ENCODE peak calls at places on chromosomes 12 and 14, in nine cellular contexts. F, G, O, V, K, J, E, S and Z are unnamed samples.

GRCh38 chr14:93036652-93037341 is 78.9 kb downstream of the ITPK1 start:
- DNase-seq in K (no peak), V (no peak), J (no peak), S (no peak), F (no peak), O (no peak), E (no peak), G (no peak), Z (no peak)

GRCh38 chr14:27049611-27050172 is 451.9 kb upstream of the NOVA1 start:
- DNase-seq in F (no peak), E (no peak), V (no peak), K (no peak), J (no peak), O (no peak), S (no peak), G (no peak), Z (no peak)

GRCh38 chr14:22089940-22090339 is 416.3 kb upstream of the OR4E1 start:
- DNase-seq in V (no peak), J (no peak), O (no peak), F (no peak), G (no peak), K (no peak), S (no peak), E (no peak), Z (no peak)

GRCh38 chr14:69666698-69667211 is 55.4 kb downstream of the SUSD6 start:
- DNase-seq in F (no peak), E (no peak), S (peak; percentile 69), K (no peak), J (no peak), V (no peak), O (no peak), G (no peak), Z (no peak)

GRCh38 chr12:3103806-3104205 is 26.6 kb downstream of the TSPAN9 start:
- DNase-seq in V (no peak), J (no peak), S (no peak), O (no peak), K (no peak), G (no peak), E (no peak), F (no peak), Z (no peak)

GRCh38 chr14:86601813-86602212 is 1071.9 kb downstream of the FLRT2 start:
- DNase-seq in S (no peak), O (no peak), F (no peak), J (no peak), G (no peak), E (no peak), V (no peak), K (no peak), Z (no peak)

GRCh38 chr12:126457776-126458175 is 1392.5 kb downstream of the AACS start:
- DNase-seq in S (no peak), V (no peak), K (no peak), G (no peak), E (no peak), J (no peak), F (no peak), O (no peak), Z (no peak)

GRCh38 chr12:95088339-95088738 is 14.9 kb upstream of the NR2C1 start:
- DNase-seq in F (no peak), J (no peak), E (no peak), O (no peak), S (no peak), K (no peak), V (no peak), G (no peak), Z (no peak)

GRCh38 chr14:57578427-57579220 is 85.0 kb upstream of the CCDC198 start:
- DNase-seq in F (no peak), K (no peak), V (no peak), O (no peak), E (no peak), G (no peak), J (no peak), S (no peak), Z (no peak)

GRCh38 chr12:57046947-57047890 is 2.7 kb downstream of the MYO1A start:
- DNase-seq in F (peak; percentile 36), S (no peak), V (no peak), G (no peak), E (no peak), J (no peak), K (no peak), O (no peak), Z (no peak)

GRCh38 chr12:60035835-60036234 is 440.0 kb downstream of the SLC16A7 start:
- DNase-seq in J (no peak), F (no peak), S (peak; percentile 27), E (no peak), G (no peak), V (no peak), O (no peak), K (no peak), Z (no peak)

GRCh38 chr14:31529053-31529452 is 32.2 kb upstream of the NUBPL start:
- DNase-seq in G (no peak), F (no peak), K (no peak), E (no peak), V (no peak), O (no peak), J (no peak), S (peak; percentile 27), Z (no peak)

GRCh38 chr12:125069616-125070015 is 4.4 kb downstream of the AACS start:
- DNase-seq in S (no peak), F (no peak), K (no peak), E (no peak), J (no peak), V (no peak), O (no peak), G (no peak), Z (no peak)

GRCh38 chr12:59113831-59114273 is 193.5 kb upstream of the LRIG3 start:
- DNase-seq in J (peak; percentile 79), S (peak; percentile 81), E (peak; percentile 69), O (peak; percentile 60), K (peak; percentile 86), G (peak; percentile 50), V (peak; percentile 50), F (peak; percentile 97), Z (peak; percentile 88)

GRCh38 chr12:117874842-117875434 is 93.9 kb downstream of the KSR2 start:
- DNase-seq in V (peak; percentile 68), K (peak; percentile 78), S (peak; percentile 35), E (peak; percentile 64), O (peak; percentile 65), J (peak; percentile 84), F (peak; percentile 97), G (peak; percentile 62), Z (peak; percentile 74)

DNA sequence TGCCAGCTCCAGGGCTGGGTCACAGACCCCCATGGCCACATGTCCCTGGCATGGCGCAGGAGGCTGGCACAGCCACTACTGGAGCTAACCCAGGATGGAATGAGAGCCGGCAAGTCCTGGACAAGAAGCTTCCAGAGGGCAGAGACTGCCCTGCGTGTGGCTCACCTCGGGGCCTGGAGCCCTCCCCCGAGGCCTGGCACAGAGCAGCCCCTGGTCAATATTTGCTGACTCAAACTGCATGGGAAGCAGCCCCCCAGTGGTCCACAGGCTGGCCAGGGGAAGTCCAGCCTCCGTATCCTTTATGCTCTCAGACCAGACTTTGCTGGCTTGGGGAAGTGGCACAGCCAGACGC is 71.4 kb downstream of the BCL11B start:
- DNase-seq in S (no peak), O (no peak), K (no peak), J (no peak), F (no peak), E (no peak), G (no peak), V (no peak), Z (no peak)
- H3K36me3 ChIP-seq in S (no peaks in the 10 kb centered on the region), O (no peaks in the 10 kb centered on the region), K (no peaks in the 10 kb centered on the region), J (no peaks in the 10 kb centered on the region), F (peaks cover 12% of the 10 kb centered on the region), E (no peaks in the 10 kb centered on the region), G (no peaks in the 10 kb centered on the region), V (no peaks in the 10 kb centered on the region), Z (no peaks in the 10 kb centered on the region)

DNA sequence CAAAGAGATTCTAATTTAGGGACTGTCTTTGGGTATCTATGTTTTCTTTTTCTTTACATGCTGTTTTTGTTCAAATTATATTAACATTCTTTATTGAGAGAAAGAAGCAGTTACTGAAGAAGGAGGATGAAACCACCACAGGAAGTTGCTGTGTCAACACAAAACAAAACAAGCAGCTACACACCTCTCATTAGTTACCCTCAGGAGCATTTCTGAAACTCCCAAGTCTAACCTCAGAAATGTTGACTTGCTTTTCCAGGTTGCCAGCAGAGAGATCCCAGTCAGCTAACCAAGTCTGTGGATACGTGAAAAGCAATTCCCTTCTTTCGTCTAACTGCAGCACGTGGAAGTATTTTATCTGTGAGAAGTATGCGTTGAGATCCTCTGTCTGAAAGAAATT is 33.5 kb downstream of the CLEC1A start:
- DNase-seq in J (no peak), G (no peak), S (no peak), K (no peak), V (no peak), O (no peak), F (no peak), E (no peak), Z (no peak)
- TF ChIP-seq CTCF in J (no peak), G (no peak), S (no peak), K (no peak), V (no peak), O (no peak), F (no peak), E (no peak), Z (no peak)

GRCh38 chr12:27285395-27285794 is 41.3 kb downstream of the STK38L start:
- DNase-seq in F (no peak), K (no peak), O (no peak), G (no peak), S (peak; percentile 23), J (no peak), V (no peak), E (no peak), Z (no peak)

GRCh38 chr12:27284021-27284420 is 39.9 kb downstream of the STK38L start:
- DNase-seq in G (no peak), O (no peak), F (no peak), S (no peak), K (no peak), E (no peak), J (no peak), V (no peak), Z (no peak)

GRCh38 chr12:27289414-27289813 is 43.2 kb upstream of the BMAL2 start:
- DNase-seq in G (no peak), S (peak; percentile 20), V (no peak), O (no peak), E (no peak), J (no peak), F (no peak), K (no peak), Z (no peak)

GRCh38 chr12:27280412-27280811 is 36.3 kb downstream of the STK38L start:
- DNase-seq in G (no peak), E (no peak), F (no peak), K (peak; percentile 79), V (no peak), S (no peak), J (no peak), O (no peak), Z (peak; percentile 72)

DNA sequence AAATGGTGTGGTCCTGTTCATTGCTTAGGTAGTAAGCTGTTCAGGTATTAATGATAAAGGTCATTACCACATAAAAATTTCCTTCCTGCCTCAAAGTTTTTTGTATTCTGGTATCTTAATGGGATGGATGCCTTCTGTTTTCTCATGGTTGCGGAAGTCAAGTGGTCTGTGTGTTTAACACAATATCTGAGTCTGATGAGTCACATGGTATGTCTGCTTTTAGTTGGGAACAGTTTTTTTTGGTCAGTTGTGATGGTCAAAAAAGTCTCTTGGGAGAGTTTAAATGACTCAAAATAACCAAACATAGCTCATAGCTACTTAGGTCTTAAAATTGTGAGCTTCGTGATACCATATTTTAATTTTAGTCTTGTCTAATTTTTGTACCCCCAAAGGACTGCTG is 40.7 kb downstream of the STK38L start:
- DNase-seq in J (no peak), O (no peak), E (no peak), G (no peak), F (no peak), V (no peak), S (peak; percentile 85), K (no peak), Z (no peak)
- H3K36me3 ChIP-seq in J (no peaks in the 10 kb centered on the region), O (no peaks in the 10 kb centered on the region), E (no peaks in the 10 kb centered on the region), G (no peaks in the 10 kb centered on the region), F (no peaks in the 10 kb centered on the region), V (no peaks in the 10 kb centered on the region), S (peaks cover 1% of the 10 kb centered on the region), K (no peaks in the 10 kb centered on the region), Z (no peaks in the 10 kb centered on the region)

GRCh38 chr12:47636908-47637780 is 68.7 kb downstream of the RPAP3 start:
- DNase-seq in J (peak; percentile 73), G (peak; percentile 12), O (no peak), K (peak; percentile 55), F (peak; percentile 97), S (no peak), E (no peak), V (peak; percentile 15), Z (peak; percentile 45)
- TF ChIP-seq CTCF in J (peak; percentile 53), G (no peak), O (no peak), K (peak; percentile 28), F (peak; percentile 86), S (peak; percentile 40), E (peak; percentile 8), V (no peak), Z (peak; percentile 42)